ENCODE peak calls at places on chromosomes 12 and 14, in six cellular contexts. One of them, this sample, is unnamed.

GRCh38 chr14:67943947-67944346 is 124.4 kb downstream of the RAD51B start:
- DNase-seq in OCI-LY7: peak
- DNase-seq in cardiac fibroblast: peak
- DNase-seq in cardiac muscle cell: peak
- DNase-seq in tibial artery: peak
- DNase-seq in left ventricle myocardium inferior: peak
- DNase-seq in this sample: peak

GRCh38 chr14:73463411-73463810 is 5.1 kb upstream of the NUMB start:
- DNase-seq in OCI-LY7: no peak
- DNase-seq in cardiac muscle cell: peak
- DNase-seq in left ventricle myocardium inferior: no peak
- DNase-seq in cardiac fibroblast: peak
- DNase-seq in tibial artery: peak
- DNase-seq in this sample: peak

GRCh38 chr12:48159976-48160525 is 2.7 kb upstream of the ASB8 start:
- DNase-seq in tibial artery: no peak
- DNase-seq in cardiac muscle cell: peak
- DNase-seq in OCI-LY7: no peak
- DNase-seq in left ventricle myocardium inferior: no peak
- DNase-seq in cardiac fibroblast: peak
- DNase-seq in this sample: no peak

GRCh38 chr12:13197526-13198141 is 1.1 kb downstream of the EMP1 start:
- DNase-seq in OCI-LY7: no peak
- DNase-seq in cardiac muscle cell: peak
- DNase-seq in left ventricle myocardium inferior: peak
- DNase-seq in cardiac fibroblast: peak
- DNase-seq in tibial artery: peak
- DNase-seq in this sample: no peak

GRCh38 chr12:24175281-24175680 is 225.8 kb upstream of the SOX5 start:
- DNase-seq in cardiac muscle cell: no peak
- DNase-seq in tibial artery: no peak
- DNase-seq in OCI-LY7: no peak
- DNase-seq in left ventricle myocardium inferior: no peak
- DNase-seq in cardiac fibroblast: no peak
- DNase-seq in this sample: no peak

GRCh38 chr12:119712721-119713120 is 44.8 kb downstream of the PRKAB1 start:
- DNase-seq in cardiac fibroblast: no peak
- DNase-seq in left ventricle myocardium inferior: no peak
- DNase-seq in tibial artery: no peak
- DNase-seq in OCI-LY7: no peak
- DNase-seq in cardiac muscle cell: no peak
- DNase-seq in this sample: no peak

GRCh38 chr12:113940357-113940756 is 25.8 kb downstream of the RBM19 start:
- DNase-seq in cardiac fibroblast: no peak
- DNase-seq in cardiac muscle cell: no peak
- DNase-seq in left ventricle myocardium inferior: no peak
- DNase-seq in OCI-LY7: no peak
- DNase-seq in tibial artery: no peak
- DNase-seq in this sample: no peak

GRCh38 chr14:94543450-94544123 is 17.7 kb upstream of the SERPINA4 start:
- DNase-seq in tibial artery: no peak
- DNase-seq in cardiac muscle cell: no peak
- DNase-seq in OCI-LY7: no peak
- DNase-seq in left ventricle myocardium inferior: no peak
- DNase-seq in cardiac fibroblast: no peak
- DNase-seq in this sample: no peak

GRCh38 chr14:104744484-104744883 is 8.5 kb upstream of the SIVA1 start:
- DNase-seq in tibial artery: no peak
- DNase-seq in cardiac fibroblast: no peak
- DNase-seq in cardiac muscle cell: no peak
- DNase-seq in left ventricle myocardium inferior: no peak
- DNase-seq in OCI-LY7: no peak
- DNase-seq in this sample: no peak

GRCh38 chr14:93953739-93954515 is 22.4 kb downstream of the ASB2 start:
- DNase-seq in left ventricle myocardium inferior: no peak
- DNase-seq in OCI-LY7: no peak
- DNase-seq in tibial artery: no peak
- DNase-seq in cardiac muscle cell: no peak
- DNase-seq in cardiac fibroblast: no peak
- DNase-seq in this sample: peak

GRCh38 chr12:50099302-50100008 is 4.4 kb upstream of the GPD1 start:
- DNase-seq in OCI-LY7: no peak
- DNase-seq in tibial artery: no peak
- DNase-seq in left ventricle myocardium inferior: no peak
- DNase-seq in cardiac fibroblast: peak
- DNase-seq in cardiac muscle cell: no peak
- DNase-seq in this sample: no peak

GRCh38 chr14:71734076-71734475 is 198.2 kb upstream of the RGS6 start:
- DNase-seq in cardiac muscle cell: no peak
- DNase-seq in cardiac fibroblast: no peak
- DNase-seq in OCI-LY7: no peak
- DNase-seq in tibial artery: no peak
- DNase-seq in left ventricle myocardium inferior: no peak
- DNase-seq in this sample: no peak

GRCh38 chr14:71745072-71745471 is 187.2 kb upstream of the RGS6 start:
- DNase-seq in left ventricle myocardium inferior: no peak
- DNase-seq in tibial artery: no peak
- DNase-seq in OCI-LY7: no peak
- DNase-seq in cardiac muscle cell: no peak
- DNase-seq in cardiac fibroblast: no peak
- DNase-seq in this sample: no peak

GRCh38 chr14:71742491-71742890 is 189.7 kb upstream of the RGS6 start:
- DNase-seq in OCI-LY7: no peak
- DNase-seq in left ventricle myocardium inferior: no peak
- DNase-seq in cardiac muscle cell: no peak
- DNase-seq in cardiac fibroblast: no peak
- DNase-seq in tibial artery: no peak
- DNase-seq in this sample: no peak

DNA sequence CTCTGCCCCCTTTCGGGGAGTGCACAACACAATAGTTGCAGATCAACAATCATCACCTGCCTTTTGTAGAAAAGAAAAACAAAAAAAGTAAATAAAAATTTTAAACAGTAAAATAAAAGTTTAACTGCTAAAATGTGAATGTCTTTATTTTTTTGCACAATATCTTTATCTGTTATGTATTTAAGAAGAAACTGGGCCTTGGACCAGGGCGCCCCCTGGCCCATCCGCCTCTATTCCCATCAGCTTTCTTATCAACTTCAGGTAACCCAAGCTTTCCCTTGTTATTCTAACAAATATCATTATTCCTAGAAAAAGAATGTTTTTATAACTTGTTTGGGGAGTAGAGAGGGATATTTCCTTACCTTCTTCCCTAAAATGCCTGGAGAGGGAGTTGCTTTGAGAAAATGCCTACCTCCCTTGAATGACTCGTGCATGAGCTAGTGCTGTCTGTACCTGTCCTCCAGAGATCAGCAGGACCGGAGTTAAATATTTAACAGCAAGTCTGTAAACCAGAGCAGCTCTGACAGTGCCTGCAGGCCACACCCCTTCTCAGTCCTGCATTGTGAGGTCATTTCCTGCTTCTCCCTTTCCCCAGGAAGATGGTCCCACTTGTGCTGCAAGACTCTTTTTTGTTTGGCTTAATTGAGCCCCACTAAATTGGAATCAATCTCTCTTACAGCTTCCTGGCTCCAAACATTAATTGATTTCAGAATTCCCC is 192.8 kb upstream of the RGS6 start:
- DNase-seq in left ventricle myocardium inferior: no peak
- DNase-seq in cardiac muscle cell: peak
- DNase-seq in OCI-LY7: no peak
- DNase-seq in tibial artery: no peak
- DNase-seq in cardiac fibroblast: peak
- DNase-seq in this sample: peak
- TF ChIP-seq CTCF in left ventricle myocardium inferior: no peak
- TF ChIP-seq CTCF in cardiac muscle cell: no peak
- TF ChIP-seq CTCF in OCI-LY7: peak
- TF ChIP-seq CTCF in tibial artery: no peak
- TF ChIP-seq CTCF in cardiac fibroblast: no peak
- TF ChIP-seq CTCF in this sample: no peak

GRCh38 chr14:54805080-54805479 is 97.5 kb downstream of the GCH1 start:
- DNase-seq in cardiac muscle cell: peak
- DNase-seq in tibial artery: no peak
- DNase-seq in cardiac fibroblast: peak
- DNase-seq in left ventricle myocardium inferior: no peak
- DNase-seq in OCI-LY7: no peak
- DNase-seq in this sample: no peak

GRCh38 chr14:54803926-54804719 is 98.5 kb downstream of the GCH1 start:
- DNase-seq in left ventricle myocardium inferior: no peak
- DNase-seq in OCI-LY7: no peak
- DNase-seq in cardiac muscle cell: no peak
- DNase-seq in cardiac fibroblast: no peak
- DNase-seq in tibial artery: no peak
- DNase-seq in this sample: peak

GRCh38 chr14:54806616-54807015 is 96.0 kb downstream of the GCH1 start:
- DNase-seq in cardiac muscle cell: no peak
- DNase-seq in left ventricle myocardium inferior: no peak
- DNase-seq in tibial artery: no peak
- DNase-seq in OCI-LY7: no peak
- DNase-seq in cardiac fibroblast: no peak
- DNase-seq in this sample: no peak

GRCh38 chr14:54804720-54805060 is 97.9 kb downstream of the GCH1 start:
- DNase-seq in OCI-LY7: no peak
- DNase-seq in cardiac muscle cell: no peak
- DNase-seq in cardiac fibroblast: no peak
- DNase-seq in tibial artery: no peak
- DNase-seq in left ventricle myocardium inferior: no peak
- DNase-seq in this sample: no peak

DNA sequence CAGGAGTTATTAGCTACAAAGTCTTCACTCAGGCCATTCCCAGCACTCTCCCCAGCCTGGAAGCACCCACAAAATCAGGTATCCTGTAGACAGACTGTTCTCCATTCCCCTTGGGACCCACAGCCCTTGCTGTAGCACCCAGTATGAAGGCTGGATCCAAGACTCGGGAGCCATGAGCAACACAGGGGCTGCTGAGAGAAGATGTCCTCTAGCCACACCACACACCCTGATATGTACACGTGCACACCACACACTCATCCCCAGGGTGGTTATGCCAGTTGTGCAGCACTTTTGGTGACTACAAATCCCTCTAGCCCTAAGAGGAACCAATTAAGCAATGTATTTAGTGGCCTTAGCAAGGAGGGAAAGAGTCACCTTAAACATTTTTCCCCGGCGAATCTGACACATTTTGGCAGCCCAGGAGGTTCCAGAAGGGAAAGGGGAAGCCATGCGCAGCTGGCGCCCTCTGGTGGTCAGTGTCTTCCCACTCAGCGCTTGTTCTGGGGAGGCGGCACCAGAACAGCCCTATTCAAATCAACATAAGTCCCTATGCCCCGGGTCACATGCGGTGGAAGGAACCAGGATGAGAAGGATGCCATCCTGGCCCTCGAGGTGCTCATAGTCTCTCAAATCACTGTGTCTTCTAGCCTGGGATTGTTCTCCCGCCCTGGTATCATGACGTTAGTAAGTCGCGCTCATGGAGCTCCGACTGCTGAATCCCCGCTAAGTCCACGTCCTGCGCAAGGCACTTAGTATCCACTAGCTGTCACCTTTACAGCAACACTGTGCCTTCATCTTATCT is 96.9 kb downstream of the GCH1 start:
- DNase-seq in cardiac fibroblast: peak
- DNase-seq in tibial artery: peak
- DNase-seq in cardiac muscle cell: peak
- DNase-seq in left ventricle myocardium inferior: peak
- DNase-seq in OCI-LY7: peak
- DNase-seq in this sample: peak
- H3K4me3 ChIP-seq in cardiac fibroblast: no peak
- H3K4me3 ChIP-seq in tibial artery: no peak
- H3K4me3 ChIP-seq in cardiac muscle cell: no peak
- H3K4me3 ChIP-seq in left ventricle myocardium inferior: peak
- H3K4me3 ChIP-seq in OCI-LY7: no peak
- H3K4me3 ChIP-seq in this sample: no peak

DNA sequence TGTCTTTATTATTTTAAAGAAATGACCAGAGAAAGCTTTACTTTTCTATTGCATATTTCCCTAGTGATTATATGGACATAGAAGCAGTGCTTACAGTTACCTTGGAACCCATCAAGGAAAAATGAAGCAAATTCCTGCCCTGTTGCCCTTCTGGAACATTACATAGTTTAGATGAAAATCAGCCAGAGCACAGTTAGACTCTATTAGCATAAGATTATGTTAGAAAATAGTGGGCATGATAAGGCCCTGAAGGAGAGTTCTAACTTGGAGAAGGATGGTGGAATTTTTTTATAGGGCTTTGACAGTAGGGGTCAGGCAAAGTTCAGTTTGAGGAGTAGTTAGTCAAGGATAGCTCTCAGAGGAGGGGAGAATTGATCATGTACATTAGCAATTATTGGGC is 74.3 kb downstream of the FUT8 start:
- DNase-seq in OCI-LY7: no peak
- DNase-seq in cardiac fibroblast: no peak
- DNase-seq in cardiac muscle cell: no peak
- DNase-seq in left ventricle myocardium inferior: no peak
- DNase-seq in tibial artery: no peak
- DNase-seq in this sample: no peak
- TF ChIP-seq CTCF in OCI-LY7: peak
- TF ChIP-seq CTCF in cardiac fibroblast: no peak
- TF ChIP-seq CTCF in cardiac muscle cell: no peak
- TF ChIP-seq CTCF in left ventricle myocardium inferior: no peak
- TF ChIP-seq CTCF in tibial artery: no peak
- TF ChIP-seq CTCF in this sample: no peak

DNA sequence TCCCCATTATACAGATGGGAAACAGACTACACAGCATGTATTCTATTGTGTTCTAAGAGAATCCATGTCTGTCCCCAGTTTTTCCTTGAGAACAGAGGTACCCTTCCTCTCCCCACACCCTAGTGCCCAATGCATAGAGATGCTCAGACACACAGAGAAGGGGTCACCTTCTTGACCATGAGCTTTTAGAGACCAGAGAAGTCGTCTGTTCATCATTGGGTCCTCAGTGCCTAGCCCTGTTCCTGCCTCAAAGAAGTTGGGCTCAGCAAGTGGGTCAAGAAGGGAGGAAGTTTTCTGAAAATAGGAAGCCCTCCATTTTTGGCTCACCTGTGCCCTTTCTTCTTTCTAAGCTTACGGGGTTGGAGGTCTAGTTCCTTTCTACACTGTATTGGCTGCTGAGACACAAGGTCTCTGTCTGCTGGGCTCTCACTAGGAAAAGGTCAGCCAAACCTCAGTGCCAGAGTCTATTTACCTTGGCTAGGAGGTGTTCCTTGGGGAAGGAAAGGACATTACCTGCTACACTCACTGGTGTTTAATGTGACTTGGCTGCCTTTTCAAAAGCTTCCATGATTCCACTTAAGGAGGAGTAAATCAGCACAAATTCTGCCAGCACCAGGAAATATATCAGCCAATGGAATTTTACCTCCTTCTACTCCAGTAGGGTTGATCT is 198.5 kb upstream of the PWP1 start:
- DNase-seq in left ventricle myocardium inferior: no peak
- DNase-seq in tibial artery: no peak
- DNase-seq in OCI-LY7: no peak
- DNase-seq in cardiac muscle cell: no peak
- DNase-seq in cardiac fibroblast: no peak
- DNase-seq in this sample: no peak
- H3K4me3 ChIP-seq in left ventricle myocardium inferior: no peak
- H3K4me3 ChIP-seq in tibial artery: no peak
- H3K4me3 ChIP-seq in OCI-LY7: no peak
- H3K4me3 ChIP-seq in cardiac muscle cell: no peak
- H3K4me3 ChIP-seq in cardiac fibroblast: no peak
- H3K4me3 ChIP-seq in this sample: no peak

This sample was measured in NB4.